ENCODE peak calls at places on chromosome 5, in six cellular contexts. T is T-cell; Z is stimulated activated CD4-positive, alpha-beta T cell treated with anti-CD3 and anti-CD28 coated beads, Interleukin-15, amount 100 ng/mL, for 1 hour; H is GM03348; P is A549; A is iPS-NIHi11. Y is an unnamed sample.

GRCh38 chr5:141494761-141495455 is 6.0 kb downstream of the PCDHGC5 start:
- DNase-seq in T (no peak), Z (no peak), H (no peak), P (no peak), A (peak), Y (no peak)

GRCh38 chr5:132425009-132425937 is 55.8 kb downstream of the SLC22A5 start:
- DNase-seq in T (peak), Z (peak), H (peak), P (no peak), A (no peak), Y (peak)

GRCh38 chr5:443239-444151 is 519 bp downstream of the EXOC3 start:
- DNase-seq in T (no peak), Z (peak), H (no peak), P (peak), A (no peak), Y (peak)

GRCh38 chr5:153619706-153620105 is 129.2 kb downstream of the GRIA1 start:
- DNase-seq in T (no peak), Z (no peak), H (peak), P (no peak), A (no peak), Y (no peak)

GRCh38 chr5:174312641-174313040 is 267.1 kb downstream of the NSG2 start:
- DNase-seq in T (no peak), Z (no peak), H (no peak), P (no peak), A (no peak), Y (no peak)

GRCh38 chr5:369151-369939 is 47.8 kb downstream of the AHRR start:
- DNase-seq in T (no peak), Z (no peak), H (no peak), P (no peak), A (peak), Y (no peak)

GRCh38 chr5:91282210-91282609 is 100.9 kb downstream of the ARRDC3 start:
- DNase-seq in T (no peak), Z (no peak), H (no peak), P (no peak), A (no peak), Y (no peak)

GRCh38 chr5:93189707-93190120 is 391.3 kb downstream of the NR2F1-AS1 start:
- DNase-seq in T (no peak), Z (no peak), H (peak), P (peak), A (no peak), Y (no peak)

GRCh38 chr5:135502836-135503520 is 32.8 kb downstream of the NEUROG1 start:
- DNase-seq in T (no peak), Z (no peak), H (no peak), P (no peak), A (no peak), Y (no peak)

GRCh38 chr5:5881294-5881693 is 458.8 kb downstream of the ICE1 start:
- DNase-seq in T (no peak), Z (no peak), H (no peak), P (no peak), A (peak), Y (no peak)

GRCh38 chr5:66807743-66808142 is 211.6 kb downstream of the MAST4 start:
- DNase-seq in T (no peak), Z (no peak), H (peak), P (peak), A (no peak), Y (no peak)

GRCh38 chr5:961711-962240 is 46.8 kb upstream of the NKD2 start:
- DNase-seq in T (no peak), Z (no peak), H (no peak), P (no peak), A (peak), Y (no peak)

Y was measured in CD4-positive, CD25-positive, alpha-beta regulatory T cell.